ENCODE peak calls at places on chromosomes 3 and 15, in eight cellular contexts. G is foreskin fibroblast, H is mesothelial cell of epicardium, V is thyroid gland, Y is cardiac fibroblast, C is GM12864, I is WTC11, R is endothelial cell. A is an unnamed sample.

GRCh38 chr15:64333986-64334385 is 22.0 kb downstream of the CSNK1G1 start:
- DNase-seq in G (peak; percentile 62), H (no peak), V (no peak), Y (peak; percentile 28), C (no peak), I (no peak), R (no peak), A (no peak)

GRCh38 chr15:37204698-37205097 is 104.3 kb upstream of the MEIS2 start:
- DNase-seq in G (no peak), H (no peak), V (no peak), Y (no peak), C (no peak), I (no peak), R (no peak), A (no peak)

GRCh38 chr3:127387119-127387518 is 99.3 kb upstream of the PRR20G start:
- DNase-seq in G (no peak), H (no peak), V (no peak), Y (no peak), C (no peak), I (no peak), R (no peak), A (no peak)

GRCh38 chr3:69389520-69390248 is 3.8 kb upstream of the FRMD4B start:
- DNase-seq in G (peak; percentile 20), H (no peak), V (no peak), Y (no peak), C (no peak), I (no peak), R (no peak), A (no peak)

GRCh38 chr3:170731281-170731680 is 138.7 kb downstream of the RPL22L1 start:
- DNase-seq in G (no peak), H (no peak), V (no peak), Y (no peak), C (no peak), I (no peak), R (no peak), A (no peak)

GRCh38 chr3:194489736-194490612 is 3.2 kb upstream of the ATP13A3 start:
- DNase-seq in G (peak; percentile 70), H (no peak), V (no peak), Y (peak; percentile 78), C (peak; percentile 83), I (no peak), R (no peak), A (no peak)

GRCh38 chr3:88863196-88863595 is 244.2 kb upstream of the EPHA3 start:
- DNase-seq in G (peak; percentile 3), H (no peak), V (no peak), Y (no peak), C (no peak), I (no peak), R (no peak), A (no peak)

GRCh38 chr3:31288641-31289100 is 244.1 kb upstream of the STT3B start:
- DNase-seq in G (peak; percentile 29), H (peak; percentile 61), V (no peak), Y (peak; percentile 45), C (no peak), I (peak; percentile 29), R (peak; percentile 13), A (peak; percentile 74)

GRCh38 chr3:167406876-167407492 is 26.9 kb upstream of the ZBBX start:
- DNase-seq in G (no peak), H (peak; percentile 46), V (peak; percentile 10), Y (peak; percentile 70), C (no peak), I (peak; percentile 41), R (peak; percentile 56), A (no peak)

GRCh38 chr3:127967296-127967695 is 52.3 kb downstream of the KBTBD12 start:
- DNase-seq in G (no peak), H (no peak), V (peak; percentile 50), Y (no peak), C (no peak), I (no peak), R (no peak), A (no peak)

GRCh38 chr15:52980446-52980845 is 190.3 kb upstream of the ONECUT1 start:
- DNase-seq in G (no peak), H (no peak), V (no peak), Y (no peak), C (no peak), I (no peak), R (no peak), A (no peak)

DNA sequence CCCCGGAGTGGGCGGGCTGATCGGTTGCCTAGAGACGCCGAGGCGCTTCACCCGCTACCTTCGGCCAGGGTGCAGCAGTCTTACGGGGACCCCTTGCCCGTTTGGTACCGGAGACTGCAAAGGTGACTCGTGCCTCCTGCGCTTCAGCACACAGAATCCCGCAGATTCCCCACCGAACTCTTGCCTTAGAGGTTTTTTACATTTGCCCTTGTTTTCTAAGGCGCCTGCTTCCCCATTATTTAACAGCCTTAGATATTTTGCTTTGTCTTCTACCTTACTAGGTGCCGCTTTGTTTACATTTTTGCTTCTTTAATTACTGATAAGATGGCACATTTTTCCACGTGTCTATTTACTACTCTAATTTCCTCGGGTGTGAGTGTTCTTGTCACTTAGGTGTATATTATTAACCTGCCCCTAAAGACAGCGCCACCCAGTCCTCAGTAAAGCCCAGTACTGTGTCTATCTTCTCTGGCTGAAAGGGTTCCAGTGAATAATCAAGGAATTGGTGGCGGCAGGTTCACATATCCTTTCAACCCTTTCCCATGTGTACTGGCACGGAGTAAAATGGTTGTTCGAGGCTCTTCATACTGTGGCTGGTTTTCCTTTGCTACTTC is 563 bp upstream of the CEP152 start:
- DNase-seq in G (no peak), H (no peak), V (no peak), Y (no peak), C (no peak), I (no peak), R (no peak), A (no peak)
- TF ChIP-seq CTCF in G (no peak), H (no peak), V (no peak), Y (no peak), C (no peak), I (no peak), R (no peak), A (no peak)

DNA sequence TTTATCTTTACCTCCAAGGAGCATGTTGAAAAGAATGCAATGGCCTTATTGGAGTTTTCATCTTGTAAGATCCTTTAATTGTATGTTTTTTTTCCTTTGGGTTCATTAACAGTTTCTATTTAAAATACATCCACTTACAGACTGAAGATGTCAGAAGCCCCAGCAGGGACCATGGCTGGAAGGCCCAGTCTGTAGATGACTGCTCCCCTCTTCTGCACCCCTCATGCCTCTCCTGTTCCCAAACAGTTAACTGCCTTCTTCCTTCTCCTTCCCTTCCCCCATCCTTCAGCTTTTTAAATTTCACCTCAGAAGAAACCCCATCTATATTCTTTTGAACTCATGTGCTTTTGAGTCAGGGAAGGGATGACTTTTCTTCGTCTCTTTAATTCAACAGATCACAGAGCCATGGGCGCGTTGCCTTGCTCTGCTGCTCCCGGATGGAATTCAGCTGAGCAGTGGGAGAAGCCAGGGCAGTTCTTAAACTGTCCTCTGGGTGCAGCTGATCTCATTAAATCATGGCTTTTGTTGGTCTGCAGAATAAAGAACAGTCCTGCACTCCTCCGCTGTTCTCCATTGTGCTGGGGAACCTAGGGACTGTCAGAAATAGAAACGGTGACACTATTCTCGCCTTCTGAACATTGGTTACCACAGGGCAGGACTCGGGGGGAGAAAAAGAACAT is 71.5 kb upstream of the EIF1B start:
- DNase-seq in G (peak; percentile 42), H (no peak), V (no peak), Y (peak; percentile 30), C (no peak), I (peak; percentile 20), R (peak; percentile 7), A (no peak)
- TF ChIP-seq CTCF in G (peak; percentile 25), H (no peak), V (no peak), Y (peak; percentile 37), C (no peak), I (no peak), R (peak; percentile 34), A (peak; percentile 70)

DNA sequence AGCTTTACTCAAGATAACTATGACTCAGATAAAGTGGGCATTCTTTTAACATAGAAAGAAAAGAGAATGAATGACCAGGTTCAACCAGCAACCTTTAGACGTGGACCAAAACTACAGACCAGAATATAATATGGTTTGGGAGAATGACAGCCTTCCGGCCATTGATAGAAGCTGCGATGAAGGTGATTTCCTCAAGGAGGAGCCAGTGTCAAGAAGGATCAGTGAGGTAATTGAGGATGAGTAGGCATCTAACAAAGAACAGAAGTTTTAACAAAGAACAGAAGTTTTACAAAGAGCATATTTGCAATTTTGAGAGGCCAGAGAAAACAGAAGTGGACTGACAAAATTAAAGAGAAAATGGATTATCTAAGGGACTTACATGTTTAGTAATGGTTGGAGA is 289.0 kb upstream of the AGTR1 start:
- DNase-seq in G (no peak), H (no peak), V (no peak), Y (no peak), C (no peak), I (no peak), R (no peak), A (no peak)
- TF ChIP-seq CTCF in G (no peak), H (no peak), V (no peak), Y (no peak), C (no peak), I (no peak), R (no peak), A (no peak)

DNA sequence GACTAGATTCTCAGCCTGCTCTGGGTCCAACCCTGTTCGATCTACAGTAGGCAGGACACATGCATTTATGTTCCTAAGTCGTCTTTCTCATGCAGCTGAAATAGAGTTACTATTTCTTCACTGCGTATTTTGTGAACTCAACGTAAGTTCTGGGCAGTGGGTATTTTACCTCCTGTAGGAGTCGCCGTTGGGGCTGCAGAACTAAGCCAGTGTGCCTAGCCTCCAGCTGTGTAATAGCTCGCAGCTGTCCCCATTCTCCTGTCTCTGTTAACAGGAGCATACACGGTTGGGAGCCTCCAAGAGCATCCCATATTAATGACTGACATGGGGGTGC is 58.4 kb upstream of the HRH1 start:
- DNase-seq in G (no peak), H (no peak), V (no peak), Y (peak; percentile 45), C (no peak), I (no peak), R (no peak), A (no peak)
- TF ChIP-seq CTCF in G (peak; percentile 10), H (no peak), V (no peak), Y (peak; percentile 37), C (no peak), I (no peak), R (no peak), A (no peak)

GRCh38 chr3:10693457-10693856 is 122.6 kb upstream of the SLC6A11 start:
- DNase-seq in G (no peak), H (no peak), V (no peak), Y (peak; percentile 8), C (no peak), I (no peak), R (no peak), A (no peak)
- TF ChIP-seq CTCF in G (peak; percentile 6), H (no peak), V (no peak), Y (peak; percentile 2), C (peak; percentile 19), I (no peak), R (no peak), A (peak; percentile 29)

DNA sequence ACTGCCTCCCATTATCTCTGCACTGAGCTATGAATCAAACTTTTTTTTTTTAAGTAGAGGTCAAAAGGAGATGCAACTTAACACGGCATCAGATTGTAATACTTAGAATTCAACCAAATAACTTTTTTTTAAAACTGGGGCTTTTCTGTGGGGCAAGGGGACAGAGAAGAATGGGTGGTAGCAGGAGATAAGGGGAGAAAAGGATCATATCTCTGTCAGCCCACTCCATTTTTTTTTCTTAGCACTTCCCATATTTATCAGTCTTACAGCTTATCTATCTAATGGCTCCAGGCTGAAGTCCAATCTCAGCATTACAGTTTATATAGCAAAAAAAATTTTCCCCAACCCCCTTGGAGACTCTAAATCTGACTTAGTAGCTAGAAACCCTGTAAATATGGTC is 69.3 kb downstream of the PIK3R4 start:
- DNase-seq in G (no peak), H (no peak), V (no peak), Y (no peak), C (no peak), I (no peak), R (no peak), A (no peak)
- TF ChIP-seq CTCF in G (no peak), H (no peak), V (no peak), Y (no peak), C (no peak), I (no peak), R (no peak), A (no peak)

A was measured in type B pancreatic cell.